ENCODE peak calls at places on chromosome 6, in nine cellular contexts. V, G, A, Q, X, J, I, N and M are unnamed samples.

GRCh38 chr6:39137235-39137634 is 22.2 kb upstream of the SAYSD1 start:
- DNase-seq in J (peak; percentile 23), Q (no peak), I (no peak), A (no peak), X (peak; percentile 71), G (peak; percentile 35), V (no peak), N (peak; percentile 57), M (no peak)

GRCh38 chr6:137136065-137136464 is 37.4 kb downstream of the IL22RA2 start:
- DNase-seq in Q (no peak), X (no peak), I (no peak), V (no peak), N (peak; percentile 21), G (no peak), A (no peak), J (no peak), M (no peak)

GRCh38 chr6:42449917-42450313 is 1.8 kb downstream of the TRERF1 start:
- DNase-seq in J (peak; percentile 14), I (no peak), Q (no peak), N (peak; percentile 48), G (no peak), A (no peak), V (no peak), X (no peak), M (no peak)

GRCh38 chr6:148027201-148027600 is 315.4 kb upstream of the SASH1 start:
- DNase-seq in G (no peak), V (no peak), I (no peak), X (no peak), A (no peak), N (no peak), J (peak; percentile 5), Q (no peak), M (no peak)

GRCh38 chr6:7489376-7489775 is 52.1 kb upstream of the DSP start:
- DNase-seq in V (no peak), I (no peak), X (no peak), J (no peak), A (no peak), Q (no peak), N (no peak), G (no peak), M (no peak)

GRCh38 chr6:22784611-22785010 is 215.2 kb downstream of the HDGFL1 start:
- DNase-seq in N (no peak), X (no peak), G (no peak), J (no peak), V (peak; percentile 17), Q (no peak), I (no peak), A (no peak), M (no peak)

GRCh38 chr6:160960067-160960466 is 31.5 kb upstream of the MAP3K4 start:
- DNase-seq in I (no peak), V (no peak), A (no peak), X (no peak), N (no peak), Q (no peak), J (no peak), G (no peak), M (no peak)

GRCh38 chr6:11241793-11242201 is 9.3 kb upstream of the NEDD9 start:
- DNase-seq in A (no peak), Q (no peak), G (no peak), V (peak; percentile 32), N (no peak), J (no peak), X (no peak), I (no peak), M (peak; percentile 86)

GRCh38 chr6:46051962-46052361 is 36.3 kb upstream of the CLIC5 start:
- DNase-seq in I (no peak), G (no peak), X (no peak), N (no peak), J (no peak), A (no peak), Q (no peak), V (no peak), M (no peak)